ENCODE peak calls at places on chromosome 22, in nine cellular contexts. G is hepatocyte, D is K562, J is astrocyte, L is GM23338, B is neural progenitor cell, V is fibroblast of lung, Q is GM23248, W is H1. F is an unnamed sample. For H3K4me1, the result is how much of the 10 kb centered on the place peaks cover.

GRCh38 chr22:37823134-37823985 is at the start of gene GALR3:
- DNase-seq in D (no peak), B (no peak), L (no peak), G (no peak), J (no peak), V (no peak), W (peak), Q (no peak), F (no peak)

GRCh38 chr22:30884211-30885000 is 84.2 kb downstream of the MORC2 start:
- DNase-seq in V (no peak), L (no peak), Q (no peak), B (no peak), D (no peak), J (no peak), W (no peak), G (no peak), F (no peak)

GRCh38 chr22:42202669-42203068 is 67.8 kb downstream of the TCF20 start:
- DNase-seq in D (no peak), J (peak), W (no peak), L (no peak), Q (no peak), G (no peak), V (peak), B (no peak), F (no peak)

GRCh38 chr22:28730146-28730545 is 11.5 kb downstream of the CHEK2 start:
- DNase-seq in Q (no peak), L (no peak), V (no peak), J (no peak), W (no peak), B (no peak), G (no peak), D (no peak), F (no peak)

GRCh38 chr22:46108564-46109473 is 41.5 kb upstream of the PPARA start:
- DNase-seq in J (peak), Q (peak), L (peak), V (peak), W (no peak), G (peak), B (peak), D (peak), F (no peak)

GRCh38 chr22:27462190-27462589 is 339.4 kb downstream of the MN1 start:
- DNase-seq in G (peak), L (no peak), D (no peak), J (no peak), Q (peak), V (no peak), W (no peak), B (peak), F (no peak)

GRCh38 chr22:37979782-37980181 is 4.6 kb downstream of the SOX10 start:
- DNase-seq in Q (no peak), W (no peak), L (no peak), B (peak), V (no peak), G (no peak), J (no peak), D (no peak), F (no peak)

GRCh38 chr22:37242395-37242918 is 1.6 kb downstream of the RAC2 start:
- DNase-seq in B (no peak), D (peak), V (peak), G (peak), L (no peak), J (no peak), W (no peak), Q (peak), F (no peak)

GRCh38 chr22:42330953-42331525 is 60.6 kb upstream of the TCF20 start:
- DNase-seq in L (no peak), D (no peak), W (no peak), B (peak), Q (peak), J (no peak), G (no peak), V (no peak), F (no peak)

GRCh38 chr22:20571078-20571503 is 63.7 kb downstream of the MED15 start:
- DNase-seq in L (no peak), G (no peak), B (no peak), D (no peak), Q (no peak), W (no peak), V (no peak), J (no peak), F (no peak)
- H3K4me1 ChIP-seq in L (under half), G (under half), B (under half), D (under half), Q (half or more), W (under half), V (half or more), J (under half), F (half or more)

GRCh38 chr22:48576333-48577013 is 1251.2 kb downstream of the BRD1 start:
- DNase-seq in D (no peak), W (peak), J (peak), V (peak), B (peak), L (peak), G (peak), Q (peak), F (no peak)
- TF ChIP-seq EZH2 in D (no peak), W (no peak), J (peak), V (peak), B (peak), L (no peak), G (peak), Q (no peak), F (no peak)

GRCh38 chr22:23909258-23909898 is 15.2 kb downstream of the MIF start:
- DNase-seq in W (no peak), J (no peak), Q (no peak), G (no peak), L (no peak), D (no peak), B (no peak), V (no peak), F (no peak)
- H2AFZ ChIP-seq in W (no peak), J (no peak), Q (peak), G (no peak), L (no peak), D (no peak), B (no peak), V (peak), F (no peak)

GRCh38 chr22:44759430-44760310 is 7.3 kb downstream of the ARHGAP8 start:
- DNase-seq in V (no peak), J (no peak), L (no peak), Q (no peak), D (no peak), W (no peak), G (no peak), B (no peak), F (no peak)
- H3K4me1 ChIP-seq in V (under half), J (under half), L (under half), Q (under half), D (under half), W (under half), G (under half), B (under half), F (under half)

GRCh38 chr22:49725516-49725915 is 102.2 kb downstream of the BRD1 start:
- DNase-seq in L (no peak), B (no peak), D (no peak), J (no peak), G (no peak), Q (no peak), W (no peak), V (no peak), F (no peak)

GRCh38 chr22:49726022-49726681 is 101.5 kb downstream of the BRD1 start:
- DNase-seq in Q (no peak), B (no peak), D (no peak), G (no peak), L (no peak), J (no peak), W (no peak), V (no peak), F (no peak)

GRCh38 chr22:49724030-49724892 is 103.4 kb downstream of the BRD1 start:
- DNase-seq in L (no peak), V (no peak), D (peak), G (no peak), W (peak), J (no peak), B (no peak), Q (no peak), F (no peak)

GRCh38 chr22:49723478-49724029 is 104.1 kb downstream of the BRD1 start:
- DNase-seq in W (no peak), Q (no peak), B (no peak), J (no peak), G (no peak), L (no peak), D (no peak), V (no peak), F (no peak)

GRCh38 chr22:49724893-49725489 is 102.7 kb downstream of the BRD1 start:
- DNase-seq in B (peak), Q (peak), J (peak), W (peak), D (peak), G (peak), L (no peak), V (peak), F (peak)
- TF ChIP-seq EZH2 in B (peak), Q (no peak), J (peak), W (no peak), D (no peak), G (no peak), L (no peak), V (no peak), F (no peak)